ENCODE peak calls at places on chromosome 4, in six cellular contexts. One of them, this sample, is unnamed.
A peak's percentile ranks its signal among the peaks of the same experiment; 100 is the strongest.

GRCh38 chr4:4521069-4521468 is 20.8 kb downstream of the STX18 start:
- DNase-seq in K562: no peak
- DNase-seq in SK-N-SH: no peak
- DNase-seq in H1: no peak
- DNase-seq in GM12878: peak; percentile 36
- DNase-seq in HepG2: no peak
- DNase-seq in this sample: no peak

GRCh38 chr4:6917445-6918241 is 8.0 kb downstream of the TBC1D14 start:
- DNase-seq in K562: peak; percentile 66
- DNase-seq in SK-N-SH: peak; percentile 56
- DNase-seq in H1: no peak
- DNase-seq in GM12878: no peak
- DNase-seq in HepG2: peak; percentile 95
- DNase-seq in this sample: no peak

GRCh38 chr4:65645185-65645584 is 25.1 kb downstream of the EPHA5 start:
- DNase-seq in K562: no peak
- DNase-seq in SK-N-SH: no peak
- DNase-seq in H1: no peak
- DNase-seq in GM12878: no peak
- DNase-seq in HepG2: no peak
- DNase-seq in this sample: no peak

GRCh38 chr4:119498520-119498919 is 130.1 kb downstream of the PDE5A start:
- DNase-seq in K562: no peak
- DNase-seq in SK-N-SH: no peak
- DNase-seq in H1: no peak
- DNase-seq in GM12878: no peak
- DNase-seq in HepG2: peak; percentile 38
- DNase-seq in this sample: no peak

GRCh38 chr4:86359944-86360478 is at the start of gene MAPK10:
- DNase-seq in K562: no peak
- DNase-seq in SK-N-SH: peak; percentile 76
- DNase-seq in H1: peak; percentile 58
- DNase-seq in GM12878: peak; percentile 62
- DNase-seq in HepG2: no peak
- DNase-seq in this sample: peak; percentile 5

GRCh38 chr4:136505020-136505419 is 1027.3 kb downstream of the PCDH18 start:
- DNase-seq in K562: no peak
- DNase-seq in SK-N-SH: no peak
- DNase-seq in H1: no peak
- DNase-seq in GM12878: no peak
- DNase-seq in HepG2: no peak
- DNase-seq in this sample: no peak

GRCh38 chr4:99471896-99472295 is 36.8 kb upstream of the ADH7 start:
- DNase-seq in K562: no peak
- DNase-seq in SK-N-SH: no peak
- DNase-seq in H1: no peak
- DNase-seq in GM12878: no peak
- DNase-seq in HepG2: peak; percentile 1
- DNase-seq in this sample: no peak

GRCh38 chr4:137641554-137641953 is 109.3 kb upstream of the PCDH18 start:
- DNase-seq in K562: no peak
- DNase-seq in SK-N-SH: no peak
- DNase-seq in H1: no peak
- DNase-seq in GM12878: no peak
- DNase-seq in HepG2: no peak
- DNase-seq in this sample: no peak

GRCh38 chr4:148152868-148153630 is 289.2 kb downstream of the NR3C2 start:
- DNase-seq in K562: no peak
- DNase-seq in SK-N-SH: no peak
- DNase-seq in H1: no peak
- DNase-seq in GM12878: no peak
- DNase-seq in HepG2: no peak
- DNase-seq in this sample: no peak

GRCh38 chr4:8383451-8384160 is 56.9 kb downstream of the ACOX3 start:
- DNase-seq in K562: no peak
- DNase-seq in SK-N-SH: no peak
- DNase-seq in H1: no peak
- DNase-seq in GM12878: no peak
- DNase-seq in HepG2: no peak
- DNase-seq in this sample: no peak

GRCh38 chr4:8297141-8297601 is 27.6 kb downstream of the HTRA3 start:
- DNase-seq in K562: no peak
- DNase-seq in SK-N-SH: no peak
- DNase-seq in H1: no peak
- DNase-seq in GM12878: no peak
- DNase-seq in HepG2: no peak
- DNase-seq in this sample: no peak

GRCh38 chr4:174873931-174874330 is 44.2 kb upstream of the ADAM29 start:
- DNase-seq in K562: peak; percentile 24
- DNase-seq in SK-N-SH: peak; percentile 28
- DNase-seq in H1: no peak
- DNase-seq in GM12878: peak; percentile 25
- DNase-seq in HepG2: no peak
- DNase-seq in this sample: no peak

GRCh38 chr4:162699629-162700028 is 467.1 kb downstream of the NAF1 start:
- DNase-seq in K562: no peak
- DNase-seq in SK-N-SH: no peak
- DNase-seq in H1: no peak
- DNase-seq in GM12878: no peak
- DNase-seq in HepG2: no peak
- DNase-seq in this sample: no peak

GRCh38 chr4:98905834-98906233 is 23.1 kb downstream of the EIF4E start:
- DNase-seq in K562: no peak
- DNase-seq in SK-N-SH: no peak
- DNase-seq in H1: no peak
- DNase-seq in GM12878: no peak
- DNase-seq in HepG2: no peak
- DNase-seq in this sample: no peak

GRCh38 chr4:57199267-57199666 is 89.1 kb upstream of the IGFBP7 start:
- DNase-seq in K562: no peak
- DNase-seq in SK-N-SH: no peak
- DNase-seq in H1: no peak
- DNase-seq in GM12878: no peak
- DNase-seq in HepG2: no peak
- DNase-seq in this sample: no peak

GRCh38 chr4:73181231-73181630 is 77.4 kb downstream of the ANKRD17 start:
- DNase-seq in K562: no peak
- DNase-seq in SK-N-SH: no peak
- DNase-seq in H1: no peak
- DNase-seq in GM12878: no peak
- DNase-seq in HepG2: no peak
- DNase-seq in this sample: no peak

GRCh38 chr4:34953145-34953799 is 1291.0 kb downstream of the ARAP2 start:
- DNase-seq in K562: no peak
- DNase-seq in SK-N-SH: peak; percentile 4
- DNase-seq in H1: peak; percentile 58
- DNase-seq in GM12878: no peak
- DNase-seq in HepG2: peak; percentile 58
- DNase-seq in this sample: no peak

GRCh38 chr4:70902577-70903281 is 560 bp downstream of the MOB1B start:
- DNase-seq in K562: peak; percentile 61
- DNase-seq in SK-N-SH: no peak
- DNase-seq in H1: no peak
- DNase-seq in GM12878: no peak
- DNase-seq in HepG2: no peak
- DNase-seq in this sample: peak; percentile 43

GRCh38 chr4:31360786-31361185 is 640.6 kb downstream of the PCDH7 start:
- DNase-seq in K562: no peak
- DNase-seq in SK-N-SH: no peak
- DNase-seq in H1: no peak
- DNase-seq in GM12878: no peak
- DNase-seq in HepG2: no peak
- DNase-seq in this sample: no peak

GRCh38 chr4:123870283-123870876 is 473.8 kb downstream of the SPRY1 start:
- DNase-seq in K562: no peak
- DNase-seq in SK-N-SH: no peak
- DNase-seq in H1: no peak
- DNase-seq in GM12878: no peak
- DNase-seq in HepG2: peak; percentile 45
- DNase-seq in this sample: no peak

GRCh38 chr4:38189445-38189844 is 229.2 kb downstream of the PTTG2 start:
- DNase-seq in K562: no peak
- DNase-seq in SK-N-SH: no peak
- DNase-seq in H1: no peak
- DNase-seq in GM12878: no peak
- DNase-seq in HepG2: peak; percentile 65
- DNase-seq in this sample: no peak

GRCh38 chr4:10114147-10114546 is 2.5 kb downstream of the WDR1 start:
- DNase-seq in K562: no peak
- DNase-seq in SK-N-SH: no peak
- DNase-seq in H1: peak; percentile 26
- DNase-seq in GM12878: no peak
- DNase-seq in HepG2: no peak
- DNase-seq in this sample: no peak

GRCh38 chr4:67580577-67580976 is 22.1 kb downstream of the STAP1 start:
- DNase-seq in K562: no peak
- DNase-seq in SK-N-SH: no peak
- DNase-seq in H1: no peak
- DNase-seq in GM12878: no peak
- DNase-seq in HepG2: no peak
- DNase-seq in this sample: no peak

GRCh38 chr4:105715692-105716278 is 7.2 kb downstream of the GSTCD start:
- DNase-seq in K562: no peak
- DNase-seq in SK-N-SH: peak; percentile 17
- DNase-seq in H1: no peak
- DNase-seq in GM12878: no peak
- DNase-seq in HepG2: peak; percentile 28
- DNase-seq in this sample: no peak

GRCh38 chr4:158450741-158451140 is 70.9 kb upstream of the RXFP1 start:
- DNase-seq in K562: no peak
- DNase-seq in SK-N-SH: no peak
- DNase-seq in H1: no peak
- DNase-seq in GM12878: no peak
- DNase-seq in HepG2: no peak
- DNase-seq in this sample: no peak

GRCh38 chr4:97720869-97721432 is 422.3 kb downstream of the STPG2 start:
- DNase-seq in K562: no peak
- DNase-seq in SK-N-SH: peak; percentile 46
- DNase-seq in H1: no peak
- DNase-seq in GM12878: no peak
- DNase-seq in HepG2: peak; percentile 4
- DNase-seq in this sample: no peak

GRCh38 chr4:173698557-173699262 is 168.7 kb upstream of the HAND2 start:
- DNase-seq in K562: no peak
- DNase-seq in SK-N-SH: no peak
- DNase-seq in H1: no peak
- DNase-seq in GM12878: no peak
- DNase-seq in HepG2: no peak
- DNase-seq in this sample: no peak

GRCh38 chr4:167232805-167233522 is 1.3 kb downstream of the SPOCK3 start:
- DNase-seq in K562: no peak
- DNase-seq in SK-N-SH: no peak
- DNase-seq in H1: peak; percentile 51
- DNase-seq in GM12878: no peak
- DNase-seq in HepG2: no peak
- DNase-seq in this sample: no peak

GRCh38 chr4:40672528-40673522 is 43.2 kb upstream of the RBM47 start:
- DNase-seq in K562: no peak
- DNase-seq in SK-N-SH: no peak
- DNase-seq in H1: no peak
- DNase-seq in GM12878: peak; percentile 98
- DNase-seq in HepG2: peak; percentile 57
- DNase-seq in this sample: peak; percentile 31

GRCh38 chr4:24405356-24405755 is 179.0 kb downstream of the DHX15 start:
- DNase-seq in K562: no peak
- DNase-seq in SK-N-SH: no peak
- DNase-seq in H1: no peak
- DNase-seq in GM12878: no peak
- DNase-seq in HepG2: no peak
- DNase-seq in this sample: no peak
- TF ChIP-seq POLR2AphosphoS5 in K562: no peak
- TF ChIP-seq POLR2AphosphoS5 in SK-N-SH: no peak
- TF ChIP-seq POLR2AphosphoS5 in H1: no peak
- TF ChIP-seq POLR2AphosphoS5 in GM12878: no peak
- TF ChIP-seq POLR2AphosphoS5 in HepG2: no peak
- TF ChIP-seq POLR2AphosphoS5 in this sample: no peak

GRCh38 chr4:2487632-2488031 is 18.7 kb downstream of the RNF4 start:
- DNase-seq in K562: no peak
- DNase-seq in SK-N-SH: no peak
- DNase-seq in H1: no peak
- DNase-seq in GM12878: no peak
- DNase-seq in HepG2: no peak
- DNase-seq in this sample: peak; percentile 44
- TF ChIP-seq TAF1 in K562: no peak
- TF ChIP-seq TAF1 in SK-N-SH: no peak
- TF ChIP-seq TAF1 in H1: no peak
- TF ChIP-seq TAF1 in GM12878: no peak
- TF ChIP-seq TAF1 in HepG2: no peak
- TF ChIP-seq TAF1 in this sample: no peak

GRCh38 chr4:54233697-54234496 is 4.8 kb downstream of the PDGFRA start:
- DNase-seq in K562: peak; percentile 76
- DNase-seq in SK-N-SH: peak; percentile 76
- DNase-seq in H1: peak; percentile 84
- DNase-seq in GM12878: no peak
- DNase-seq in HepG2: peak; percentile 52
- DNase-seq in this sample: no peak
- TF ChIP-seq POLR2AphosphoS5 in K562: no peak
- TF ChIP-seq POLR2AphosphoS5 in SK-N-SH: no peak
- TF ChIP-seq POLR2AphosphoS5 in H1: no peak
- TF ChIP-seq POLR2AphosphoS5 in GM12878: no peak
- TF ChIP-seq POLR2AphosphoS5 in HepG2: no peak
- TF ChIP-seq POLR2AphosphoS5 in this sample: no peak

DNA sequence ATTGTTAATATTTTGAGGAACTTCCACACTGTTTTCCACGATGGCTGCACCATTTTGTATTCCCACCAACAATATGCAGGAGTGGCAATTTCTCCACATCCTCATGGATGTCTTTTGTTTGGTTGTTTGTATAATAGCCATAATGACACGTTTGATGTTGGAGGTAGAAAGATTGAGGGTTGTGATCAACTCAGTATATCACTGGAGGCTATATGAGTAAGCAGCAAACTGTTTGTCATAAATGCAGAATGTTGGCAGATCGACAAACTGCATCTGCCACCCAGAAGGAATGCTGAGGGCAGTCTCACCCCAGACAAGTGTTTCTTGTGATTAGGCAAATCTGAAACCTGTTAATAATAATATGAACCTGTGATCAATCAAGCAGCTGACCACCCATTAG is 243.9 kb upstream of the WDFY3 start:
- DNase-seq in K562: no peak
- DNase-seq in SK-N-SH: no peak
- DNase-seq in H1: no peak
- DNase-seq in GM12878: no peak
- DNase-seq in HepG2: no peak
- DNase-seq in this sample: no peak
- TF ChIP-seq TAF1 in K562: no peak
- TF ChIP-seq TAF1 in SK-N-SH: no peak
- TF ChIP-seq TAF1 in H1: no peak
- TF ChIP-seq TAF1 in GM12878: no peak
- TF ChIP-seq TAF1 in HepG2: no peak
- TF ChIP-seq TAF1 in this sample: no peak

DNA sequence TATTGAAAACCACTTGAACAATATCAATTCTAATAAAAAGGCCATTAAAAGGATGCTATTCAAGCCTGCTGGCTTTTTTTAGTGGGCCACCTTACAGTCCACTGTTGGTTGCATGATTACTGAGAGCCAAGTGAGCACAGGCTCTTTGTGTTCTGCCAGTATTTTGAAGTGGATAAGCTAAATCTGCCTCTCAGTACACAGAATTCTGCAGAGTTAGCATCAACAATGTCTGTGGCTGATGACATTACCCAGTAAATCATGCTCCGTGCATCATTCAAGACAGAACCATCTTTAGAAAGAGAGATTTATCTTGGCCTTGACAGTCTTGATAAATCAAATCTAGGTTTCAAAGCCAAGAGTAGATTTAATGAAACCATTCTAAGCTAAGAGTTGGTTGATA is 119.0 kb upstream of the GNPDA2 start:
- DNase-seq in K562: no peak
- DNase-seq in SK-N-SH: no peak
- DNase-seq in H1: no peak
- DNase-seq in GM12878: no peak
- DNase-seq in HepG2: no peak
- DNase-seq in this sample: no peak
- TF ChIP-seq POLR2AphosphoS5 in K562: no peak
- TF ChIP-seq POLR2AphosphoS5 in SK-N-SH: no peak
- TF ChIP-seq POLR2AphosphoS5 in H1: no peak
- TF ChIP-seq POLR2AphosphoS5 in GM12878: no peak
- TF ChIP-seq POLR2AphosphoS5 in HepG2: no peak
- TF ChIP-seq POLR2AphosphoS5 in this sample: no peak